ENCODE peak calls at places on chromosome 20, in ten cellular contexts. I, G, Y, T, M, Q, U, F, O and P are unnamed samples.
A peak's percentile ranks its signal among the peaks of the same experiment; 100 is the strongest.

GRCh38 chr20:54257090-54257816 is 49.4 kb downstream of the PFDN4 start:
- DNase-seq in G (no peak), I (peak; percentile 84), Y (no peak), O (no peak), M (peak; percentile 33), Q (peak; percentile 94), F (no peak), U (no peak), T (no peak), P (no peak)

GRCh38 chr20:42549496-42549895 is 640.2 kb downstream of the PTPRT start:
- DNase-seq in F (no peak), Q (no peak), M (peak; percentile 36), U (no peak), I (no peak), Y (no peak), O (no peak), G (no peak), T (no peak), P (no peak)

GRCh38 chr20:46963758-46964181 is 69.1 kb downstream of the EYA2 start:
- DNase-seq in U (no peak), Q (no peak), I (peak; percentile 44), M (no peak), Y (no peak), F (no peak), O (no peak), T (no peak), G (no peak), P (no peak)

GRCh38 chr20:37384683-37385174 is 38.8 kb downstream of the SRC start:
- DNase-seq in T (peak; percentile 76), M (peak; percentile 48), G (peak; percentile 95), O (peak; percentile 78), U (peak; percentile 85), F (peak; percentile 82), I (peak; percentile 52), Y (peak; percentile 66), Q (peak; percentile 85), P (peak; percentile 45)

GRCh38 chr20:38125157-38126056 is 39.7 kb downstream of the TGM2 start:
- DNase-seq in Q (peak; percentile 93), G (no peak), T (no peak), M (no peak), Y (no peak), U (no peak), F (no peak), I (no peak), O (no peak), P (no peak)

GRCh38 chr20:38811769-38812168 is 6.3 kb downstream of the PPP1R16B start:
- DNase-seq in O (no peak), Y (no peak), T (no peak), M (no peak), I (no peak), F (no peak), U (no peak), Q (no peak), G (no peak), P (no peak)

GRCh38 chr20:17658648-17658993 is 23.4 kb downstream of the RRBP1 start:
- DNase-seq in M (no peak), I (no peak), Y (no peak), Q (peak; percentile 18), O (no peak), F (no peak), G (no peak), T (no peak), U (no peak), P (no peak)

GRCh38 chr20:11553603-11554002 is 364.1 kb upstream of the BTBD3 start:
- DNase-seq in U (no peak), Q (no peak), M (peak; percentile 23), I (peak; percentile 4), T (no peak), G (no peak), F (no peak), Y (no peak), O (no peak), P (peak; percentile 5)

GRCh38 chr20:46501961-46502360 is 11.4 kb downstream of the ZNF334 start:
- DNase-seq in O (no peak), M (no peak), U (no peak), Y (no peak), G (no peak), F (no peak), T (no peak), I (no peak), Q (no peak), P (no peak)

GRCh38 chr20:57312138-57312537 is 17.5 kb upstream of the SPO11 start:
- DNase-seq in O (no peak), Q (peak; percentile 67), M (no peak), U (no peak), F (no peak), G (no peak), T (no peak), I (no peak), Y (no peak), P (no peak)

GRCh38 chr20:32521780-32522524 is 63.2 kb downstream of the NOL4L start:
- DNase-seq in G (peak; percentile 90), T (peak; percentile 95), O (peak; percentile 66), Q (no peak), U (peak; percentile 89), F (peak; percentile 92), I (peak; percentile 34), M (peak; percentile 67), Y (peak; percentile 62), P (peak; percentile 69)